ENCODE peak calls at places on chromosomes 1 and 21, in four cellular contexts. X is K562, C is A549, A is GM12878. B is an unnamed sample.

GRCh38 chr1:99956755-99957154 is 13.0 kb upstream of the SLC35A3 start:
- DNase-seq in X (no peak), C (no peak), A (no peak), B (peak)

GRCh38 chr21:39088831-39089380 is 94.3 kb downstream of the PSMG1 start:
- DNase-seq in C (peak), X (peak), A (no peak), B (peak)

GRCh38 chr1:96473791-96474452 is 247.7 kb upstream of the PTBP2 start:
- DNase-seq in A (no peak), C (no peak), X (no peak), B (peak)

GRCh38 chr1:209527993-209528392 is 55.5 kb upstream of the CAMK1G start:
- DNase-seq in A (no peak), X (no peak), C (peak), B (no peak)

GRCh38 chr1:41950820-41951219 is 32.1 kb upstream of the HIVEP3 start:
- DNase-seq in C (no peak), A (peak), X (no peak), B (peak)

GRCh38 chr1:184801503-184801902 is 46.8 kb upstream of the EDEM3 start:
- DNase-seq in X (no peak), A (no peak), C (peak), B (peak)

GRCh38 chr1:34929497-34929852 is at the start of gene DLGAP3:
- DNase-seq in A (no peak), X (peak), C (no peak), B (no peak)

GRCh38 chr1:86648255-86648654 is 56.1 kb upstream of the SH3GLB1 start:
- DNase-seq in C (no peak), A (no peak), X (no peak), B (peak)

GRCh38 chr1:157131281-157131680 is 6.9 kb downstream of the ETV3 start:
- DNase-seq in C (no peak), X (no peak), A (no peak), B (no peak)

GRCh38 chr1:179124866-179125265 is 43.0 kb downstream of the TOR3A start:
- DNase-seq in X (no peak), C (no peak), A (no peak), B (peak)

GRCh38 chr1:56355918-56356317 is 223.4 kb downstream of the PLPP3 start:
- DNase-seq in A (no peak), X (no peak), C (no peak), B (peak)

GRCh38 chr1:154326546-154327465 is 1.5 kb downstream of the ATP8B2 start:
- DNase-seq in X (no peak), C (peak), A (no peak), B (peak)

GRCh38 chr21:35384375-35384774 is 335.3 kb upstream of the RUNX1 start:
- DNase-seq in A (no peak), C (no peak), X (no peak), B (no peak)

GRCh38 chr1:63892632-63893395 is 119.0 kb downstream of the ROR1 start:
- DNase-seq in A (peak), X (no peak), C (peak), B (peak)

GRCh38 chr1:206725053-206725963 is 40.6 kb downstream of the MAPKAPK2 start:
- DNase-seq in C (peak), X (peak), A (no peak), B (peak)

GRCh38 chr21:45278156-45278911 is 9.4 kb downstream of the POFUT2 start:
- DNase-seq in X (no peak), A (no peak), C (no peak), B (no peak)

GRCh38 chr1:158285756-158286241 is 3.9 kb upstream of the CD1C start:
- DNase-seq in C (no peak), X (no peak), A (peak), B (no peak)

GRCh38 chr1:108505766-108506075 is 54.2 kb upstream of the EEIG2 start:
- DNase-seq in X (no peak), C (no peak), A (no peak), B (no peak)

GRCh38 chr1:41683681-41684500 is 199.4 kb upstream of the EDN2 start:
- DNase-seq in X (peak), C (no peak), A (no peak), B (peak)

GRCh38 chr1:207918016-207918415 is 7.1 kb upstream of the CD34 start:
- DNase-seq in C (no peak), A (no peak), X (no peak), B (no peak)

GRCh38 chr1:1206376-1207253 is at the start of gene TNFRSF18:
- DNase-seq in C (no peak), A (no peak), X (no peak), B (no peak)

GRCh38 chr1:213666113-213666512 is 321.7 kb upstream of the PROX1 start:
- DNase-seq in C (no peak), A (no peak), X (no peak), B (no peak)

GRCh38 chr1:52920791-52921291 is 699 bp downstream of the ECHDC2 start:
- DNase-seq in X (no peak), A (no peak), C (no peak), B (no peak)

GRCh38 chr1:41245659-41246058 is 3.6 kb upstream of the SCMH1 start:
- DNase-seq in X (peak), A (no peak), C (no peak), B (peak)

GRCh38 chr1:51175278-51175677 is 60.8 kb upstream of the RNF11 start:
- DNase-seq in C (no peak), A (no peak), X (no peak), B (no peak)

GRCh38 chr1:247373721-247374141 is 42.1 kb upstream of the ZNF496 start:
- DNase-seq in A (no peak), C (no peak), X (peak), B (peak)

GRCh38 chr1:213564215-213564659 is 423.5 kb upstream of the PROX1 start:
- DNase-seq in X (peak), A (no peak), C (peak), B (no peak)

GRCh38 chr1:21874328-21874727 is 62.3 kb downstream of the LDLRAD2 start:
- DNase-seq in X (no peak), C (no peak), A (no peak), B (no peak)

GRCh38 chr1:109740615-109741373 is at the start of gene GSTM3:
- DNase-seq in C (no peak), A (no peak), X (no peak), B (no peak)

GRCh38 chr1:180842890-180843289 is 69.8 kb upstream of the KIAA1614 start:
- DNase-seq in A (no peak), C (no peak), X (no peak), B (peak)

DNA sequence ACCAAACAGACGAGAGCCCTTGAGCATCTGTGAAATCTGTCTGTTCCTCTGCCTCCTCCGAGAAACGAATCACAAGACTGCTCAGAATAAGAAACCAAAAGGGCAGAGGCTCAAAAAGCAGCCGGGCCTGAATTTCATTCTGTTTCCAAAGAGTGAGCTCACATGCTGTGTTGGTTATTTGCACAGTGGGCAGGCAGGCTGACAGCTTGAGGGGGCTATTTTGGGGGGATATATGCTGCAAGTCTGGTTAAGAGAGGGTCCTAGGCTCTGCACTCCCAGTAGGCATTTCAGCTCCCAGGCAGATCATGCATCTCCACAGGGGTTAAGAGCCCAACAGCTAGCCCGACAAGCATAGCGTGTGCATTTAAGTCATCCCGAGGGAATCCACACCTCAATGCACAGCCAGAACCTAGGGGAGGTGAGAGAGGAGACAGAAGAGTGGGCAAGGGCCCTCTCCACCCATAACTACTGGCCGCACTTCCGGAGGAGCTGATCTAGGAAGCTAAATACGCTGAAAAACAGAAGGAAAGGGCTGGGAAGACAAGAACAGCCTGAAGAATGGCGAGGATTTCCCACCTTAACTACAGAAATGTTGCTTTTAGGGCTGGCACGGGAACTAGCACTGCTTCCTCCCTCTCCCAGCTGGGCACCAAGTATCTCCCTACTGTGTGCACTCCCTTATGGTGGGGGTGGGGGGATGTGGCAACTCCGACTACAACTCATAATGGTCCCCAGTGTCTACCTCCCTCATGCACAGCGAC is 3.7 kb downstream of the PGBD5 start:
- DNase-seq in A (no peak), X (no peak), C (no peak), B (no peak)
- TF ChIP-seq ELK1 in A (no peak), X (no peak), C (no peak), B (no peak)

DNA sequence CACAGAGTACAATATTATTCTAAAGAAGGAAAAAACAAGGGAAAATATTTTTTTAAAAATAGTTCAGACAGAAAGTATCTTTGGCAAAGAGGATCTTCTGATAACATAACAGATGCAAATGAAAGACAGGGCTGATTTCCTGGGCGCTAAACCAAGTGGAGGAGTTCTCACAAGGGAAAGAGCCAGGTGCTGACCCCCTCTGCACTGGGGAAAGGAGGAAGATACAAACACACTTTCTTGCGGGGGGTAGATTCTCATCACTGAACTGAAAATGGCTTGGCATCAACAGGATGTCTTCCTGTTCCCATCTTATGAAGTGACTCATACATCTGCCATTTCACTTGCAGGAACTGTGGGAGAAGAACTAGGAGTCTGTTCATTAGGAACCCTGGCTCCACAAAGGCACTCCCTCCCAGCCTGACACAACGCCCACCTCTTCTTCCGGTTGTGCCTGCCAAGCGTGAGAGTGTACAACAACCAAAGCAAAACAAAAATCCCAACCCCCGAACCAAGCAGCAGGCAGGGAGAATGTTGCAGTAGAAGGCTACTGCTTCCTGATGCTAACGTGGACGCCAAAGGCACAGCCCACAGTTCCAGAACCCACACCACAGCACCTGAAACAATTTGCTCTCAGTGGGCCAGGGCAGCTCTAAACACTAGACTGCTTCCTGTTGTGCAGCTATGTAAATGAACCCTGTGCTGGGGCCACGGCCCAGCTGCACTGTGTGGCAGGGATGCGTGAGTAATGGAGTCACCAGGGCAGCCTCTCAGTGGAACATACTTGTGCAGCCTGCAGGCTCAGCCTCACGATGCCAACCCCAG is 51.0 kb downstream of the GADD45A start:
- DNase-seq in C (peak), A (peak), X (no peak), B (peak)
- TF ChIP-seq POLR2A in C (no peak), A (peak), X (no peak), B (no peak)

DNA sequence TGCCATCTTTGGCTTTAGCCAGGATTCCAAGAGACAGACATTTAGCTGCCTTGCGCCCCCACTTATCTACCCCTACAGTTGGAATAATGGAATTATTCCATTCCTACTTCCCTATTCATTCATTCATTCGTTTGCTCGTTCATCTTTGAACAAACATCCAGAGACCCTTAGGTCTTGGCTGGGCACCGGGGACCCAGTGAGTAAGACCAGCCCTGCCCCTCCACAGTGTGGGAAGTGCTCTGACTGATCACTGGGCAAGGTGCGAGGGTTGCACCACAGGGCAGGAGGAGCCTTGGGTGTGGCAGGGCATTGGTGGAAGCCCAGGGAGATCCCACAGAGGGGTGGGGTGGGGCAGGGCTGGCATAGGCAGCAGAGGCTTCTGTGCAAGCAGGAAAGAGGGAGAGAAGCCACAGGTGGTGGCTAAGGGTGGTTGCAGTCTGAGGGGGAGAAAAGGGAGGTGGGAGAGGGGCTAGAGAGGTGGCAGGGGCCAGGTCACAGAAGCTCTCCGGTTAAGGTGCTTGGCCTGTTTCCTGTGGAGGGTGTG is 35.0 kb upstream of the TMEM61 start:
- DNase-seq in A (no peak), C (peak), X (no peak), B (no peak)
- TF ChIP-seq CTCF in A (no peak), C (no peak), X (no peak), B (no peak)

DNA sequence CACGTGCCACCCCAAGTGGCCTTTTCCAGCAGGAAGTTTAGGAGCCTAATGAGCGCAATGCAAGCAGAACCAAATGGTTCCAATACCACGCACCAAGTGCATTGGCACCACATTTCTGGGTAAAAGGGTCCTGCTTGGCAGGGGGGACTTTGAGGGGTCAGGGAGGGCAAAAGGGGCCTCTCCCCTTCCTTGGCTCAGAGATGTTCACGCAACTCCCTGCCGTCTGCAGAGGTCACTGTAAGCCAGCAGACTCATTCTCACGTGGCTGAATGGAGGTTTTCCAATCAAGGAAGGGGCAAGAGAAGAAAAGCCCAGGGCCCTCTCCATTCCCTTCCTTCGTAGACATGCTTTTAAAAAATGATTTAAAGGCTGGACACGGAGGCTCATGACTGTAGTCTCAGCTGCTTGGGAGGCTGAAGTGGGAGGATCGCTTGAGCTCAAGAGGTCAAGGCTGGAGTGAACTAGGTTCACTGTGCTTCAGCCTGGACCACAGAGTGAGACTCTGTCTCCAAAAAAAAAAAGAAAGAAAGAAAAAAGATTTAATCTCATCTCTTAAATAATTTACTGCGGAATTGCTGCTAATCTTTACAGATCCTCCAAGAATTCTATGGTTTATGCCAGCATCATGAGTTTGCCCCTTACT is 80.3 kb downstream of the RUNX3 start:
- DNase-seq in X (no peak), A (no peak), C (peak), B (peak)
- TF ChIP-seq ELK1 in X (no peak), A (no peak), C (no peak), B (no peak)

GRCh38 chr1:149887456-149888159 is 11.8 kb upstream of the BOLA1 start:
- DNase-seq in A (peak), X (peak), C (peak), B (peak)
- TF ChIP-seq POLR2A in A (peak), X (peak), C (peak), B (peak)

GRCh38 chr1:165871311-165872067 is 44.1 kb downstream of the UCK2 start:
- DNase-seq in A (peak), X (peak), C (peak), B (peak)
- TF ChIP-seq CTCF in A (peak), X (peak), C (peak), B (peak)